ENCODE peak calls at places on chromosomes 3 and 15, in six cellular contexts. B is fibroblast of mammary gland; U is mammary epithelial cell; V is dorsolateral prefrontal cortex; P is transverse colon; L is CD8-positive, alpha-beta T cell. E is an unnamed sample.

GRCh38 chr3:152079980-152080379 is 188.7 kb upstream of the MBNL1 start:
- DNase-seq in B (no peak), U (no peak), V (no peak), P (no peak), L (no peak), E (no peak)

GRCh38 chr15:43052860-43053259 is 53.0 kb downstream of the UBR1 start:
- DNase-seq in B (no peak), U (no peak), V (no peak), P (no peak), L (no peak), E (peak)

GRCh38 chr3:64530434-64531049 is 157.3 kb downstream of the ADAMTS9 start:
- DNase-seq in B (peak), U (peak), V (no peak), P (peak), L (no peak), E (no peak)

GRCh38 chr15:77506311-77507150 is 85.8 kb downstream of the HMG20A start:
- DNase-seq in B (peak), U (peak), V (no peak), P (peak), L (no peak), E (no peak)

GRCh38 chr15:64851503-64851840 is 9.8 kb downstream of the PLEKHO2 start:
- DNase-seq in B (peak), U (no peak), V (no peak), P (peak), L (no peak), E (no peak)

GRCh38 chr3:71754610-71755253 is 1.1 kb downstream of the GPR27 start:
- DNase-seq in B (no peak), U (no peak), V (no peak), P (no peak), L (no peak), E (no peak)

GRCh38 chr3:115100172-115100571 is 46.9 kb downstream of the ZBTB20 start:
- DNase-seq in B (peak), U (peak), V (no peak), P (no peak), L (peak), E (no peak)

GRCh38 chr3:4421121-4421520 is 45.9 kb downstream of the SUMF1 start:
- DNase-seq in B (peak), U (peak), V (no peak), P (no peak), L (no peak), E (no peak)

GRCh38 chr15:79130535-79131130 is 40.1 kb upstream of the RASGRF1 start:
- DNase-seq in B (no peak), U (no peak), V (no peak), P (no peak), L (no peak), E (no peak)

GRCh38 chr3:50028336-50028735 is 60.4 kb upstream of the RBM5 start:
- DNase-seq in B (peak), U (no peak), V (no peak), P (no peak), L (no peak), E (peak)

GRCh38 chr3:45573591-45573990 is 21.0 kb upstream of the LIMD1 start:
- DNase-seq in B (no peak), U (peak), V (no peak), P (no peak), L (no peak), E (no peak)
- H3K4me3 ChIP-seq in B (no peak), U (no peak), V (no peak), P (no peak), L (no peak), E (no peak)

DNA sequence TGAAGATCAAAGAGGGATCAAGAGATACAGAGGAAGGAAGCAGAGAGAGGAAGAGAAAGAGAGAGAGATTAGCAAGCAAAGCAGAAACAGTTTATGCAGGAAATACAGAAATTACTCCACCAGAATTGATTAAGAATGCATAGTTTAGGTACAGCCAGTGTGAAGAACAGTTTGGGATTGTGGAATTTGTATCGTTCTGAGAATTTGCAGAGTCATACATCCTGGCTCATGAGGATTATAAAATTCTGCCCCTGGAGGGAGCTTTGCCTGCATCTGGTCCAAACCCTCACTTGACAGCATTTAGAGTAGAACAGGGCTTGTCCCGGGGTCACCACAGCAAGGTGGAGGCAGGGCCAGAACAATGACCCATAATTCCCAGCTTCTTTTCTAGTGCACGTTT is 44.1 kb downstream of the MASP1 start:
- DNase-seq in B (no peak), U (no peak), V (no peak), P (no peak), L (no peak), E (no peak)
- TF ChIP-seq CTCF in B (no peak), U (no peak), V (no peak), P (no peak), L (no peak), E (no peak)

DNA sequence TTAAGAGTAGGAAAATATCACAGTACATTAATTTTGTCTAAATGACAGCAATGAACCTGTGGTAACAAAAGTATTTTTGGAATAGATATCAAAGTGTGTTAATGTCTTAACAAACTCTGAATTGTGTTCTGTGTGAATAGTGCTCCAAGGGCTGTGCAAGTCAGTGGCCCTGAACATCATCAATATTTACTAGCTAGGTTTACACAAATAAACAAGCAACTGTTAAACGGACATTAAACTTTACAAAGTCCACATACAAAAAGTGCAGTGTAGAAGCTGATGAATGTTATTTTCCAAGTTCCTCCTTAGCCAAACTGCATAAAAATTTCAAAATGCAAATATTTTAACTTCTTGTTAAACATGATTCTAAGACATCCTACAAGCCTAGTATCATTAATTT is 2.1 kb upstream of the GTF2A2 start:
- DNase-seq in B (no peak), U (no peak), V (no peak), P (no peak), L (no peak), E (no peak)
- H3K4me3 ChIP-seq in B (no peak), U (no peak), V (no peak), P (no peak), L (no peak), E (no peak)

GRCh38 chr3:38002291-38002876 is 11.8 kb downstream of the VILL start:
- DNase-seq in B (no peak), U (no peak), V (no peak), P (peak), L (no peak), E (no peak)

GRCh38 chr3:38000965-38001455 is 10.4 kb downstream of the VILL start:
- DNase-seq in B (no peak), U (no peak), V (no peak), P (no peak), L (no peak), E (no peak)

GRCh38 chr3:38000242-38000916 is 9.8 kb downstream of the VILL start:
- DNase-seq in B (no peak), U (no peak), V (no peak), P (no peak), L (no peak), E (no peak)

GRCh38 chr3:38002940-38003339 is 12.4 kb downstream of the VILL start:
- DNase-seq in B (no peak), U (no peak), V (no peak), P (peak), L (no peak), E (no peak)

GRCh38 chr3:38001456-38002081 is 11.0 kb downstream of the VILL start:
- DNase-seq in B (no peak), U (no peak), V (peak), P (peak), L (no peak), E (no peak)
- TF ChIP-seq CTCF in B (peak), U (peak), V (no peak), P (no peak), L (no peak), E (peak)

DNA sequence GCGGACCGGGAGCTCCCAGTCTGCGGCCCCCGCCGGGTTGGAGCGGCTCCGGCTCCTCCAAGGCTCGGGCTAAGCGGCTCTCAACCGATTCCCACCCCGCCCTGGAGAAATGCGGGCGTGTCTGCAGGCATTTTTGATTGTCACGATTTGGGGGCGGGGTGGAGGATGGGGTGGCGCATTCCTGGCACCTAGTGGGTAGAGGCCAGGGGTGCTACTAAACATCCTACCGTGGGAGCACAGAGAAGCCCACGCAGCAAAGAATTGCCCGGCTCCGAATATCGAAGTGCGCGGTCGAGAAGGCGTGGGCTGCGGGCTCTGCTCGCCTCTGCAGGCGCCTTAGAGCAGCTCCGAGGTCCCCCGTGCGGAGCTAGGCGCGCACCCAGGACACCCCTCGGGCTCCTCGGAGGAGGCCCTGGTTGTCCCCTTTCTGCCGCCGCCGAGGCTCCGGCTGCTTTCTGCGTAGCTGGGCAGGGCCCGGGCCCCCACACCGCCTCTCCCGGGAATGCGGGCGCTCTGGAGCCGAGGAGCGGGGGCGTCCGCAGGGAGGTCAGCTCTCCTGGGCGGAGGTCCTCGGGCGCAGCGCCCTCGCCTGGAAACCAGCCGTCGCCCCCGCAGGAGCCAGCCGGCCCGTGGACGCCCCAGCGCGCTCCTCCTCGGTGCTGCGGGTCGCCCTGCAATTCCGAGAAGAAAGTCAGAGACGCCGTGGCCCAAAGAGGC is 16.5 kb upstream of the LAMP3 start:
- DNase-seq in B (peak), U (peak), V (peak), P (peak), L (peak), E (no peak)
- H3K4me3 ChIP-seq in B (peak), U (peak), V (peak), P (peak), L (peak), E (peak)

GRCh38 chr3:111617912-111618601 is 22.9 kb upstream of the ZBED2 start:
- DNase-seq in B (no peak), U (peak), V (no peak), P (no peak), L (no peak), E (no peak)

GRCh38 chr3:111615880-111616279 is 20.7 kb upstream of the ZBED2 start:
- DNase-seq in B (no peak), U (no peak), V (no peak), P (no peak), L (no peak), E (no peak)

GRCh38 chr3:111618945-111619344 is 23.8 kb upstream of the ZBED2 start:
- DNase-seq in B (no peak), U (no peak), V (no peak), P (no peak), L (no peak), E (no peak)

GRCh38 chr3:111617406-111617805 is 22.3 kb upstream of the ZBED2 start:
- DNase-seq in B (no peak), U (no peak), V (no peak), P (no peak), L (no peak), E (no peak)

GRCh38 chr3:111616417-111617105 is 21.4 kb upstream of the ZBED2 start:
- DNase-seq in B (no peak), U (peak), V (no peak), P (peak), L (peak), E (no peak)
- TF ChIP-seq CTCF in B (no peak), U (peak), V (no peak), P (no peak), L (peak), E (peak)

GRCh38 chr15:37045859-37046318 is 54.5 kb downstream of the MEIS2 start:
- DNase-seq in B (no peak), U (no peak), V (no peak), P (no peak), L (no peak), E (no peak)
- H3K4me3 ChIP-seq in B (no peak), U (no peak), V (peak), P (no peak), L (no peak), E (no peak)

GRCh38 chr15:53611145-53611920 is 148.1 kb downstream of the WDR72 start:
- DNase-seq in B (no peak), U (no peak), V (no peak), P (no peak), L (no peak), E (no peak)
- TF ChIP-seq CTCF in B (no peak), U (no peak), V (no peak), P (no peak), L (no peak), E (no peak)